ENCODE peak calls at places on chromosome 21, in ten cellular contexts. B, A, V, J, R, N, Z, E, G and H are unnamed samples.

GRCh38 chr21:34598931-34599400 is 15.9 kb downstream of the RCAN1 start:
- DNase-seq in B (no peak), A (no peak), V (no peak), J (no peak), R (no peak), N (no peak), Z (peak; percentile 33), E (no peak), G (no peak), H (peak; percentile 63)

GRCh38 chr21:42154237-42155044 is 64.5 kb upstream of the ABCG1 start:
- DNase-seq in B (no peak), A (no peak), V (no peak), J (no peak), R (no peak), N (no peak), Z (no peak), E (no peak), G (no peak), H (no peak)

GRCh38 chr21:42358937-42359336 is 7.4 kb downstream of the TFF1 start:
- DNase-seq in B (no peak), A (no peak), V (no peak), J (no peak), R (no peak), N (no peak), Z (no peak), E (no peak), G (no peak), H (no peak)

GRCh38 chr21:14736162-14736561 is 190.0 kb upstream of the SAMSN1 start:
- DNase-seq in B (no peak), A (no peak), V (no peak), J (no peak), R (no peak), N (no peak), Z (no peak), E (peak; percentile 48), G (no peak), H (no peak)

GRCh38 chr21:34337741-34338140 is 26.1 kb upstream of the KCNE2 start:
- DNase-seq in B (no peak), A (no peak), V (no peak), J (no peak), R (no peak), N (no peak), Z (no peak), E (no peak), G (no peak), H (no peak)

GRCh38 chr21:43345746-43346409 is 81.1 kb downstream of the SIK1 start:
- DNase-seq in B (no peak), A (no peak), V (peak; percentile 66), J (peak; percentile 83), R (no peak), N (peak; percentile 50), Z (no peak), E (no peak), G (peak; percentile 57), H (no peak)

GRCh38 chr21:25925064-25925463 is 190.3 kb downstream of the GABPA start:
- DNase-seq in B (no peak), A (no peak), V (no peak), J (no peak), R (no peak), N (no peak), Z (no peak), E (no peak), G (no peak), H (no peak)

GRCh38 chr21:42579456-42580075 is 65.9 kb downstream of the SLC37A1 start:
- DNase-seq in B (no peak), A (no peak), V (no peak), J (no peak), R (no peak), N (no peak), Z (no peak), E (no peak), G (no peak), H (no peak)

GRCh38 chr21:20418353-20418752 is 579.9 kb upstream of the NCAM2 start:
- DNase-seq in B (no peak), A (no peak), V (no peak), J (no peak), R (no peak), N (no peak), Z (no peak), E (no peak), G (no peak), H (no peak)

GRCh38 chr21:14864211-14865021 is 200.4 kb downstream of the NRIP1 start:
- DNase-seq in B (peak; percentile 21), A (peak; percentile 77), V (peak; percentile 94), J (peak; percentile 48), R (peak; percentile 36), N (peak; percentile 67), Z (peak; percentile 12), E (no peak), G (peak; percentile 46), H (no peak)

GRCh38 chr21:36396314-36396713 is 11.1 kb downstream of the CHAF1B start:
- DNase-seq in B (no peak), A (no peak), V (no peak), J (no peak), R (no peak), N (no peak), Z (no peak), E (no peak), G (no peak), H (no peak)

GRCh38 chr21:34687065-34687464 is 18.3 kb downstream of the CLIC6 start:
- DNase-seq in B (no peak), A (no peak), V (no peak), J (no peak), R (no peak), N (no peak), Z (no peak), E (no peak), G (no peak), H (no peak)

DNA sequence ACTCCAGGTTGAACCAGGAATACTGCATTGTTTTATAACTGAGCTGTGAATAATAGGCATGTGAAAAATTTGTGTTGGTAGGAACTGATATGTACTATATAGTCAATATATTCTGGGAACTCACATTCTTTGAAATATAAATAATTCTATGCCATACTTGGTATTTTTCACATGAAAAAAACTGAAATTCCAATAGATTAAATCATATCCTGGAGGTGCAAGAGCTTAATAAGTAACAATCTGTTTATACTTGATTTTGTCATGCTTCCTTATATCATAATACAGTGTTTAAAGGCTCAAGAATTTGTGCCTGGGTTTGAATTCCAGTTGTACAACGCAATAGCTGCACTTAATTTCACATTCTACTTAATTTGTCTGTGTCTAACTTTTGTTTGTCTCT is 387.0 kb downstream of the USP25 start:
- DNase-seq in B (no peak), A (no peak), V (no peak), J (no peak), R (no peak), N (peak; percentile 89), Z (no peak), E (no peak), G (no peak), H (no peak)
- TF ChIP-seq MAX in B (no peak), A (no peak), V (no peak), J (no peak), R (no peak), N (no peak), Z (no peak), E (no peak), G (no peak), H (no peak)

DNA sequence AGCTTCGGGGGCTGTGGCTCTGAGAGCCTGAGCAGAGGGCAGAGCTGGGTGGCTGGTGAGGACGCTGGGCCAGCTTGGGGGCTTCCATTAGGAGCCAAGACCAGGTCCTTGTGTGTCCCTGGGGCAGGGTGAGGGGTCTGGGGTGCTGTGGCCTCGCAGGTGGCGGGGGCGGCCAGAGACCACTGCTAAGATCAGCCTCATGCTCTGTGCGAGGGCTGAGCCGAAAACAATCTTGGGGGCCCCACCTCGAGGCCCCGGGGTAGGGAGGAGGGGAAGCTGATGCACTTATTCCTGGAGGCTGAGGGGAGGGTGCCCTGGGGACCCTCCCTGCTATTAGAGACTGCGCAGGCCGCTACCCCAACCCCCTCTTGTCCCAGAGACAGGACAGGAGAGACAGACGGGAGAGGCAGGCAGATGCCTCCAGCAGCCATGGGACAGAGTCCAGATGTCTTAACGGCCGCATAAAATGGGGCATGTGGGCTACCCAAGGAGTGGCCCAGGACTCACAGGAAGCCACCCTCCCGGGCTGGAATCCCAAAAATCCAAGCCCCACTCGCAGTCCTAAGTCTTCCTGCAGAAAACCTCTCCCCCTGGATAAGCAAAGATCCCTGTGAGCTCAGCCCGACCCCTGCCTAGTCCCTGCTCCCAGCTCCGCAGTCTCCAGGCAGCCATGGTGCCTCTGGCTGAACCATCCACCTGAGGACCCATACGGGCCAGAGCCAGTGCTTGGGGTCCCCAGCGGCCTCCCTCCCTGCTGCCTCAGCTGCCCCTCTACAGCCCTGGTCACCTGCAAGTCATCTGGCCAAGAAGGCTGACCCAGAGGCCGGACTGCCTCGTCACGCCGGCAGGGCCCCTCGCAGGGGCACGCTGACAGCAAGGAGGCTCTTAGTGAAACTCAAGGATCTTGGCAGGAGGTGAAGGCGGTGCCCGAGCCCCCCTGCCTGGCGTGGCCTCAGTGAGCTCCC is 43.6 kb upstream of the COL18A1 start:
- DNase-seq in B (no peak), A (no peak), V (no peak), J (no peak), R (no peak), N (no peak), Z (no peak), E (no peak), G (no peak), H (no peak)
- TF ChIP-seq MAX in B (no peak), A (no peak), V (no peak), J (no peak), R (no peak), N (no peak), Z (no peak), E (no peak), G (no peak), H (no peak)

GRCh38 chr21:24759348-24760118 is 847.7 kb downstream of the MRPL39 start:
- DNase-seq in B (no peak), A (no peak), V (no peak), J (peak; percentile 53), R (no peak), N (no peak), Z (no peak), E (no peak), G (no peak), H (no peak)
- TF ChIP-seq MAX in B (no peak), A (no peak), V (no peak), J (peak; percentile 71), R (no peak), N (no peak), Z (no peak), E (no peak), G (no peak), H (no peak)

GRCh38 chr21:17428484-17428869 is 84.4 kb upstream of the CXADR start:
- DNase-seq in B (no peak), A (no peak), V (no peak), J (no peak), R (no peak), N (no peak), Z (no peak), E (peak; percentile 45), G (no peak), H (no peak)

GRCh38 chr21:17432732-17433057 is 80.1 kb upstream of the CXADR start:
- DNase-seq in B (no peak), A (no peak), V (no peak), J (no peak), R (no peak), N (no peak), Z (no peak), E (no peak), G (no peak), H (no peak)

GRCh38 chr21:17428980-17429379 is 83.9 kb upstream of the CXADR start:
- DNase-seq in B (no peak), A (no peak), V (no peak), J (no peak), R (no peak), N (no peak), Z (no peak), E (no peak), G (no peak), H (no peak)

GRCh38 chr21:17427831-17428483 is 84.9 kb upstream of the CXADR start:
- DNase-seq in B (no peak), A (no peak), V (no peak), J (no peak), R (no peak), N (no peak), Z (no peak), E (peak; percentile 69), G (no peak), H (no peak)

GRCh38 chr21:17429936-17430335 is 82.9 kb upstream of the CXADR start:
- DNase-seq in B (no peak), A (no peak), V (no peak), J (no peak), R (no peak), N (no peak), Z (no peak), E (no peak), G (no peak), H (no peak)
- TF ChIP-seq MAX in B (no peak), A (no peak), V (no peak), J (no peak), R (no peak), N (no peak), Z (no peak), E (no peak), G (no peak), H (no peak)